ENCODE peak calls at places on chromosome 22, in six cellular contexts. Q is mucosa of gallbladder; F is WTC11; Y is stimulated activated CD4-positive, alpha-beta T cell treated with anti-CD3 and anti-CD28 coated beads, Interleukin-12 subunit alpha, Interleukin-12 subunit beta, amount 100 ng/mL, for 48 hours; E is posterior vena cava; Z is kidney epithelial cell. C is an unnamed sample.
A peak's percentile ranks its signal among the peaks of the same experiment; 100 is the strongest.

GRCh38 chr22:45968751-45969413 is 8.1 kb downstream of the WNT7B start:
- DNase-seq in Q (no peak), F (no peak), Y (no peak), E (no peak), Z (peak; percentile 81), C (no peak)

GRCh38 chr22:21613553-21614233 is 16.1 kb downstream of the YDJC start:
- DNase-seq in Q (no peak), F (no peak), Y (no peak), E (no peak), Z (no peak), C (no peak)

GRCh38 chr22:38566726-38567504 is 3.1 kb downstream of the DMC1 start:
- DNase-seq in Q (no peak), F (no peak), Y (no peak), E (no peak), Z (no peak), C (no peak)

GRCh38 chr22:47564651-47565050 is 802.2 kb downstream of the TBC1D22A start:
- DNase-seq in Q (peak; percentile 31), F (no peak), Y (no peak), E (no peak), Z (no peak), C (no peak)

GRCh38 chr22:17746916-17747315 is 27.4 kb downstream of the BID start:
- DNase-seq in Q (no peak), F (no peak), Y (no peak), E (no peak), Z (no peak), C (no peak)

GRCh38 chr22:49322231-49322630 is 505.4 kb downstream of the BRD1 start:
- DNase-seq in Q (peak; percentile 6), F (no peak), Y (no peak), E (peak; percentile 61), Z (no peak), C (no peak)

GRCh38 chr22:17647996-17648395 is 9.4 kb downstream of the BCL2L13 start:
- DNase-seq in Q (no peak), F (no peak), Y (no peak), E (no peak), Z (no peak), C (no peak)

GRCh38 chr22:38240734-38241252 is 32.0 kb downstream of the TMEM184B start:
- DNase-seq in Q (peak; percentile 56), F (peak; percentile 71), Y (no peak), E (no peak), Z (peak; percentile 77), C (no peak)

GRCh38 chr22:29814003-29814402 is 24.1 kb downstream of the ASCC2 start:
- DNase-seq in Q (no peak), F (no peak), Y (no peak), E (no peak), Z (no peak), C (no peak)

GRCh38 chr22:36294293-36294620 is 41.3 kb downstream of the APOL1 start:
- DNase-seq in Q (no peak), F (no peak), Y (no peak), E (no peak), Z (no peak), C (no peak)

GRCh38 chr22:39593061-39593930 is 22.7 kb downstream of the CACNA1I start:
- DNase-seq in Q (no peak), F (no peak), Y (no peak), E (no peak), Z (no peak), C (no peak)

GRCh38 chr22:25334091-25334490 is 114.7 kb downstream of the CRYBB2 start:
- DNase-seq in Q (peak; percentile 51), F (peak; percentile 77), Y (peak; percentile 60), E (no peak), Z (no peak), C (no peak)

GRCh38 chr22:50319503-50319951 is 7.3 kb downstream of the DENND6B start:
- DNase-seq in Q (no peak), F (no peak), Y (no peak), E (no peak), Z (no peak), C (no peak)

GRCh38 chr22:21881841-21882753 is 14.7 kb upstream of the MAPK1 start:
- DNase-seq in Q (no peak), F (no peak), Y (no peak), E (peak; percentile 60), Z (no peak), C (no peak)

GRCh38 chr22:24875862-24876506 is 70.0 kb downstream of the SGSM1 start:
- DNase-seq in Q (no peak), F (peak; percentile 68), Y (no peak), E (no peak), Z (no peak), C (no peak)

C was measured in GM19239.